ENCODE peak calls at places on chromosomes 16 and 17, in four cellular contexts. N, S, Q and C are unnamed samples.

GRCh38 chr17:13885953-13886889 is 183.1 kb upstream of the COX10 start:
- DNase-seq in Q (no peak), N (no peak), S (no peak), C (no peak)

GRCh38 chr16:13936596-13937081 is 16.7 kb downstream of the ERCC4 start:
- DNase-seq in Q (peak), S (no peak), N (no peak), C (no peak)

GRCh38 chr16:11857161-11857560 is 5.8 kb upstream of the RSL1D1 start:
- DNase-seq in N (no peak), Q (no peak), S (no peak), C (no peak)

GRCh38 chr17:9902116-9902515 is 3.0 kb downstream of the RCVRN start:
- DNase-seq in N (no peak), S (no peak), Q (no peak), C (no peak)

GRCh38 chr17:41049110-41049509 is 2.0 kb upstream of the KRTAP2-1 start:
- DNase-seq in S (no peak), N (no peak), Q (peak), C (no peak)

GRCh38 chr17:76866774-76867577 is 1.2 kb upstream of the MGAT5B start:
- DNase-seq in S (no peak), N (no peak), Q (no peak), C (no peak)

GRCh38 chr16:88910284-88911147 is 44.1 kb upstream of the PABPN1L start:
- DNase-seq in S (no peak), N (no peak), Q (no peak), C (no peak)

GRCh38 chr17:21419299-21420239 is 43.4 kb downstream of the KCNJ12 start:
- DNase-seq in S (no peak), Q (no peak), N (no peak), C (peak)

GRCh38 chr16:2719328-2720062 is 529 bp downstream of the PRSS27 start:
- DNase-seq in S (no peak), N (no peak), Q (peak), C (no peak)

GRCh38 chr17:44906010-44906646 is 6.9 kb upstream of the EFTUD2 start:
- DNase-seq in S (peak), Q (no peak), N (no peak), C (no peak)

GRCh38 chr16:11181889-11182279 is 74.1 kb downstream of the SOCS1 start:
- DNase-seq in S (no peak), N (peak), Q (no peak), C (no peak)

GRCh38 chr17:3963214-3964201 is 729 bp downstream of the ATP2A3 start:
- DNase-seq in S (peak), Q (no peak), N (no peak), C (peak)
- TF ChIP-seq ATF2 in S (no peak), Q (no peak), N (no peak), C (no peak)

GRCh38 chr17:17638467-17638866 is 42.8 kb upstream of the RAI1 start:
- DNase-seq in Q (no peak), N (no peak), S (no peak), C (no peak)

GRCh38 chr17:17633310-17633709 is 41.8 kb upstream of the PEMT start:
- DNase-seq in S (no peak), Q (no peak), N (no peak), C (no peak)

GRCh38 chr17:17641621-17642409 is 39.4 kb upstream of the RAI1 start:
- DNase-seq in S (peak), N (peak), Q (peak), C (peak)

GRCh38 chr17:17635126-17635525 is 43.6 kb upstream of the PEMT start:
- DNase-seq in Q (no peak), N (no peak), S (no peak), C (no peak)

DNA sequence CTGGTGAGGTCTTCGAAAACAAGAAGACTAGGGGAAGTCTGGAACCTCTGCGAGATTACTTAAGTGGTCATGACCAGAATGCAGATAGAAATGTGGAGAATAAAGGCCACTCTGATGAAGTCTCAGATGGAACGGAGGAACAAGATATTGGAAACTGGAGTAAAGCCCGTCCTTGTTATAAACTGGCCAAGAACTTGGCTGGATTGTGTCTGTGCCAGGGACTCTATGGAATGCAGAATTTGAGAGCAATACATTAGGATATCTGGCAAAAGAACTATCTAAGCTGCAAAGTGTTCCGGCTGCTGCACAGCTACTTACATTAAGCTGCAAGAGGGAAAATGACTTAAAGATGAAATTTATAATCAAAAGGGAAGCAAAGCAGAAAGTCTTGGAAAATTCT is 44.8 kb upstream of the RAI1 start:
- DNase-seq in N (no peak), Q (no peak), S (no peak), C (no peak)
- TF ChIP-seq ATF2 in N (no peak), Q (no peak), S (no peak), C (no peak)

GRCh38 chr16:709651-710499 is 4.3 kb upstream of the FBXL16 start:
- DNase-seq in Q (no peak), S (peak), N (no peak), C (peak)
- TF ChIP-seq ATF2 in Q (no peak), S (no peak), N (no peak), C (no peak)

GRCh38 chr17:51559778-51560177 is 299.4 kb downstream of the UTP18 start:
- DNase-seq in N (no peak), Q (no peak), S (no peak), C (no peak)
- TF ChIP-seq ATF2 in N (no peak), Q (no peak), S (no peak), C (no peak)

GRCh38 chr16:85582177-85582888 is 30.8 kb upstream of the GSE1 start:
- DNase-seq in S (no peak), Q (no peak), N (no peak), C (no peak)

GRCh38 chr16:85584989-85585388 is 28.1 kb upstream of the GSE1 start:
- DNase-seq in S (no peak), Q (no peak), N (no peak), C (no peak)

GRCh38 chr16:85585762-85586161 is 27.4 kb upstream of the GSE1 start:
- DNase-seq in N (no peak), Q (no peak), S (no peak), C (no peak)

GRCh38 chr16:85583491-85584181 is 29.5 kb upstream of the GSE1 start:
- DNase-seq in N (no peak), S (no peak), Q (no peak), C (no peak)

GRCh38 chr16:85584192-85584757 is 28.8 kb upstream of the GSE1 start:
- DNase-seq in N (no peak), S (no peak), Q (no peak), C (no peak)
- TF ChIP-seq ATF2 in N (no peak), S (no peak), Q (no peak), C (no peak)

GRCh38 chr17:78355701-78356100 is 4.2 kb downstream of the SOCS3 start:
- DNase-seq in S (no peak), Q (no peak), N (no peak), C (no peak)
- TF ChIP-seq ATF2 in S (no peak), Q (no peak), N (no peak), C (no peak)

GRCh38 chr16:10080031-10080772 is 102.0 kb downstream of the GRIN2A start:
- DNase-seq in Q (no peak), S (peak), N (no peak), C (no peak)
- TF ChIP-seq ATF2 in Q (no peak), S (no peak), N (no peak), C (no peak)

GRCh38 chr17:1511290-1511689 is 5.1 kb downstream of the INPP5K start:
- DNase-seq in Q (no peak), S (peak), N (no peak), C (no peak)
- TF ChIP-seq ATF2 in Q (no peak), S (no peak), N (no peak), C (no peak)

GRCh38 chr16:57576429-57576870 is 34.0 kb downstream of the ADGRG5 start:
- DNase-seq in Q (peak), S (peak), N (peak), C (peak)
- TF ChIP-seq ATF2 in Q (peak), S (no peak), N (no peak), C (no peak)

GRCh38 chr16:84481051-84481735 is 23.3 kb downstream of the MEAK7 start:
- DNase-seq in S (no peak), N (no peak), Q (no peak), C (peak)

GRCh38 chr16:84482001-84482891 is 22.2 kb downstream of the MEAK7 start:
- DNase-seq in S (no peak), Q (no peak), N (no peak), C (peak)

GRCh38 chr16:84477661-84478060 is 26.8 kb downstream of the MEAK7 start:
- DNase-seq in N (no peak), Q (no peak), S (no peak), C (no peak)

GRCh38 chr16:84478172-84478948 is 26.1 kb downstream of the MEAK7 start:
- DNase-seq in Q (no peak), S (peak), N (no peak), C (no peak)

DNA sequence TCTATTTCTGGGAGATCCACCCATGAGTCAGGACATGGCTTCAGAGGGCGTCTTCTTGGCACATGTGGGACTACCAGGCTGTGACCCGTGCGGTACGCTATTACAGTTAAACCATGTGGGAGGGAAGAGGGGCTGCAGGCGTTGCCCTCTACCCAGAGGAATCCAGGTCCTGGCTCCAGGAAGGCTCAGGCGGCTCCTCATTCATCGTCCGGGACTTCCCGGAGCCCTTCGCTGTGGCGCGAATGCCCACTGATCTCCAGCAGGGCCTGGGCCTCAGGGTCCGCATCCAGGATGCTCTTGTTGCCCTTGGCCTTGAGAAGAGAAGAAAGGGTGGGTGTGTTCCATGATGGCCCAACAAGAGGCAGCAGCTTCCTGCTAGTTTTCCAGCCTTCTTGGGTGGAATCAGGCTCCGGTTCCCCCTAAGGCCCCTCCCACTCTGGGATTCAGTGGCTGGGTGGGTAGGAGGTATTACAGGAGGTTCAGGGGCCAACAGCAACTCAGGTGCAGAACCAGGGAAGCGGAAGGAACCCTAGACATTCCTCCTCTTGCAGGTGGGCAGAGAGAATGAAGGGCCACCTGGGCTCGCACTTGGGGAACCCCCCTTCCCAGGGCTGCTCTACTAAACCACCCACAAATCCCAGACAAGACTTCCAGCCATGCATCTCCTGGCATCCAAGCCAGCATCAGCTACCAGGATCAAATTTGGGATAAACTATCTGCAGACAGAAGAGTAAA is 24.6 kb downstream of the MEAK7 start:
- DNase-seq in N (no peak), Q (no peak), S (no peak), C (peak)
- TF ChIP-seq ATF2 in N (no peak), Q (no peak), S (no peak), C (no peak)